ENCODE peak calls at places on chromosomes 12 and 14, in four cellular contexts. One of them, this sample, is unnamed.

GRCh38 chr12:89185181-89185580 is 167.1 kb downstream of the DUSP6 start:
- DNase-seq in neural progenitor cell: no peak
- DNase-seq in PC-3: no peak
- DNase-seq in hepatocyte: no peak
- DNase-seq in this sample: no peak

GRCh38 chr12:51460519-51460918 is 35.9 kb downstream of the SLC4A8 start:
- DNase-seq in neural progenitor cell: no peak
- DNase-seq in hepatocyte: peak
- DNase-seq in PC-3: peak
- DNase-seq in this sample: no peak

GRCh38 chr12:106315523-106315922 is 13.0 kb downstream of the TCP11L2 start:
- DNase-seq in neural progenitor cell: no peak
- DNase-seq in hepatocyte: no peak
- DNase-seq in PC-3: no peak
- DNase-seq in this sample: peak

GRCh38 chr12:89326260-89327040 is 25.9 kb downstream of the DUSP6 start:
- DNase-seq in PC-3: no peak
- DNase-seq in neural progenitor cell: peak
- DNase-seq in hepatocyte: no peak
- DNase-seq in this sample: peak

GRCh38 chr14:91153360-91153759 is 39.5 kb downstream of the DGLUCY start:
- DNase-seq in PC-3: no peak
- DNase-seq in hepatocyte: no peak
- DNase-seq in neural progenitor cell: no peak
- DNase-seq in this sample: no peak

GRCh38 chr14:91284146-91284790 is 39.8 kb upstream of the GPR68 start:
- DNase-seq in neural progenitor cell: no peak
- DNase-seq in hepatocyte: peak
- DNase-seq in PC-3: peak
- DNase-seq in this sample: no peak

GRCh38 chr12:63862187-63863107 is 17.9 kb downstream of the SRGAP1 start:
- DNase-seq in neural progenitor cell: no peak
- DNase-seq in hepatocyte: peak
- DNase-seq in PC-3: peak
- DNase-seq in this sample: peak

GRCh38 chr14:103408491-103409155 is 23.4 kb downstream of the MARK3 start:
- DNase-seq in hepatocyte: peak
- DNase-seq in neural progenitor cell: no peak
- DNase-seq in PC-3: no peak
- DNase-seq in this sample: no peak

GRCh38 chr14:57883061-57883460 is 17.2 kb upstream of the SLC35F4 start:
- DNase-seq in PC-3: no peak
- DNase-seq in hepatocyte: no peak
- DNase-seq in neural progenitor cell: no peak
- DNase-seq in this sample: no peak

GRCh38 chr14:59067135-59067894 is 121.2 kb upstream of the DAAM1 start:
- DNase-seq in hepatocyte: peak
- DNase-seq in neural progenitor cell: no peak
- DNase-seq in PC-3: no peak
- DNase-seq in this sample: no peak

GRCh38 chr12:49824886-49825285 is 3.3 kb downstream of the NCKAP5L start:
- DNase-seq in neural progenitor cell: no peak
- DNase-seq in hepatocyte: no peak
- DNase-seq in PC-3: no peak
- DNase-seq in this sample: no peak
- TF ChIP-seq EZH2phosphoT487 in neural progenitor cell: no peak
- TF ChIP-seq EZH2phosphoT487 in hepatocyte: no peak
- TF ChIP-seq EZH2phosphoT487 in PC-3: no peak
- TF ChIP-seq EZH2phosphoT487 in this sample: no peak

GRCh38 chr14:104734991-104735779 is 11.2 kb downstream of the ADSS1 start:
- DNase-seq in neural progenitor cell: no peak
- DNase-seq in hepatocyte: no peak
- DNase-seq in PC-3: no peak
- DNase-seq in this sample: no peak
- TF ChIP-seq EZH2phosphoT487 in neural progenitor cell: no peak
- TF ChIP-seq EZH2phosphoT487 in hepatocyte: no peak
- TF ChIP-seq EZH2phosphoT487 in PC-3: no peak
- TF ChIP-seq EZH2phosphoT487 in this sample: no peak

GRCh38 chr12:96448287-96448686 is 41.1 kb upstream of the CFAP54 start:
- DNase-seq in hepatocyte: no peak
- DNase-seq in neural progenitor cell: no peak
- DNase-seq in PC-3: peak
- DNase-seq in this sample: no peak
- TF ChIP-seq EZH2phosphoT487 in hepatocyte: no peak
- TF ChIP-seq EZH2phosphoT487 in neural progenitor cell: no peak
- TF ChIP-seq EZH2phosphoT487 in PC-3: no peak
- TF ChIP-seq EZH2phosphoT487 in this sample: no peak

GRCh38 chr12:113048716-113049127 is 7.8 kb upstream of the DTX1 start:
- DNase-seq in PC-3: peak
- DNase-seq in hepatocyte: peak
- DNase-seq in neural progenitor cell: peak
- DNase-seq in this sample: peak

GRCh38 chr12:113052326-113052725 is 4.2 kb upstream of the DTX1 start:
- DNase-seq in hepatocyte: no peak
- DNase-seq in PC-3: no peak
- DNase-seq in neural progenitor cell: no peak
- DNase-seq in this sample: no peak

GRCh38 chr12:113051759-113052158 is 4.8 kb upstream of the DTX1 start:
- DNase-seq in hepatocyte: no peak
- DNase-seq in neural progenitor cell: no peak
- DNase-seq in PC-3: no peak
- DNase-seq in this sample: no peak

GRCh38 chr12:113050808-113051207 is 5.7 kb upstream of the DTX1 start:
- DNase-seq in hepatocyte: no peak
- DNase-seq in PC-3: no peak
- DNase-seq in neural progenitor cell: no peak
- DNase-seq in this sample: no peak

DNA sequence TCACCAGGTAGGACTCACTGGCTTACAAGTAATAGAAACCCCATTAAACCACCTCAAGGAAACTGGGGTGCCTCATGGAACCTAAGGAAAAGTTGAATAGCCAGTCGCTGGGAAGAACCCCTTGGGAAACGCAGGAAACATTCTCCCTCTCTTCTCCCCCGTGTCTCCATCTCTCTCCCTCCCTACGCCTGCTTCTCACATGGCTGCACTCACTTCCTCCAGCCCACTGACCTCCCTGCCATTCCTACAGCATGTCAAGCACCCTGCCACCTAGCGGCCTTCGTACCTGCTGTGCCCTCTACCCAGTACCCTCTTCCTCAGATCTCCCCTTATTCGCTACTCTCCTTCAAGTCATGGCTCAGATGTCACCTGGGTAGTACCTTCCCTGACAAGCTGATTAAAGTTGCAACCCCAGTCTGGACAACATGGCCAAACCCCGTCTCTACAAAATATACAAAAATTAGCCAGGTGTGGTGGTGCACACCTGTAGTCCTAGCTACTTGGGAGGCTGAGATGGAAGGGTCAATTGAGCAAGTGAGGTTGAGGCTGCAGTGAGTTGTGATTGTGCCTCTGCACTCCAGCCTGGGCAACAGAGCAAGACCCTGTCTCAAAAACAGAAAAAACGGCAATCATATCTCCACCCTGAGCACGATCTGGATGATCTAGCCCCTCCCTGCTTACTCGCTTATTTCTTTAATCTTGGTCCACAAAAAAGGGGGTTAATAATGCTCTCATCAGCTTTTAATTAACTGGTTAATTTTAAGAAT is 6.4 kb upstream of the DTX1 start:
- DNase-seq in neural progenitor cell: peak
- DNase-seq in PC-3: peak
- DNase-seq in hepatocyte: no peak
- DNase-seq in this sample: peak
- TF ChIP-seq EZH2phosphoT487 in neural progenitor cell: no peak
- TF ChIP-seq EZH2phosphoT487 in PC-3: no peak
- TF ChIP-seq EZH2phosphoT487 in hepatocyte: no peak
- TF ChIP-seq EZH2phosphoT487 in this sample: no peak

GRCh38 chr14:64765740-64766302 is 61.6 kb downstream of the PLEKHG3 start:
- DNase-seq in neural progenitor cell: no peak
- DNase-seq in PC-3: no peak
- DNase-seq in hepatocyte: no peak
- DNase-seq in this sample: no peak

GRCh38 chr14:64767215-64767964 is 63.2 kb downstream of the PLEKHG3 start:
- DNase-seq in hepatocyte: no peak
- DNase-seq in neural progenitor cell: no peak
- DNase-seq in PC-3: no peak
- DNase-seq in this sample: no peak

GRCh38 chr14:64764641-64765520 is 60.7 kb downstream of the PLEKHG3 start:
- DNase-seq in neural progenitor cell: peak
- DNase-seq in hepatocyte: peak
- DNase-seq in PC-3: peak
- DNase-seq in this sample: peak

GRCh38 chr14:64768401-64769095 is 64.3 kb downstream of the PLEKHG3 start:
- DNase-seq in neural progenitor cell: peak
- DNase-seq in PC-3: no peak
- DNase-seq in hepatocyte: no peak
- DNase-seq in this sample: peak

GRCh38 chr14:64766430-64767151 is 62.4 kb downstream of the PLEKHG3 start:
- DNase-seq in PC-3: peak
- DNase-seq in hepatocyte: no peak
- DNase-seq in neural progenitor cell: peak
- DNase-seq in this sample: peak
- TF ChIP-seq EZH2phosphoT487 in PC-3: no peak
- TF ChIP-seq EZH2phosphoT487 in hepatocyte: no peak
- TF ChIP-seq EZH2phosphoT487 in neural progenitor cell: no peak
- TF ChIP-seq EZH2phosphoT487 in this sample: no peak

DNA sequence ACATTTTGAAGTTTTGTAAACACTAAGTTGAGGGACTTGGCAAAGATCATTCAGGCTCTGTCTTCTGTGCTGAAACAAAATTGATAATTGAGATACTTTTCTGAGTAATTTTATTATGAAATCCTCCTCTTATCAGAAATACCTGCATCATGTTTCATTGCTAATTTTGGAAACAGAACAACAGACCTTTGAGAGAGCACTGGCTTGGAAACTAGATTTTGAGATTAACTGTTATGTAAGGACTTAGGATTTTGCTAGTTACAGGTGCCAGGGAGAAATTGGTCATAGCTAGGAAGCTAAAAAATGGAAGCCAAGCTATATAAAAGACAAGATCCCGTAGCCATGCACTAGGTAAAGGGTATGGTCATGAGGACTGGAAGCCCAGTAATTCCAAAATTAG is 201.8 kb upstream of the DCN start:
- DNase-seq in PC-3: no peak
- DNase-seq in neural progenitor cell: no peak
- DNase-seq in hepatocyte: no peak
- DNase-seq in this sample: no peak
- TF ChIP-seq EZH2phosphoT487 in PC-3: no peak
- TF ChIP-seq EZH2phosphoT487 in neural progenitor cell: no peak
- TF ChIP-seq EZH2phosphoT487 in hepatocyte: no peak
- TF ChIP-seq EZH2phosphoT487 in this sample: no peak

DNA sequence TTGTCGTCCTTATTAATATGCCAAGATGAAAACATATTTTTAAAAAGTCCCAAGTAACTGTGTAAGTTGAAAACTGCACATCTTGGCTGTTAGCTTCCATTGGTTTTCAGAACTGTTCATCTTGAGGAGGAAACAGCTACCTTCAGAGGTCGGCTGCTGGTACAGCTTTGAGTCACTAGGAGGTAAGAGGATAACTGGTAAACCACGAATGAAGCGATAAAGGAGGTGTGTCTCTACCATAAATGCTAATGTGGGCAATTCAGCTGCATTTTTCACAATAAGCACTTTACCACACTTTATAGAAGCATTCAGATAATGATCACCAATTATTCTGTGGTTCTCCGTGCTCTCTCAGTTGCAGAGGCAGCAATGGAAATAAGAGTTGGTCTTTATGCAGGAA is 137.5 kb upstream of the KRAS start:
- DNase-seq in hepatocyte: no peak
- DNase-seq in PC-3: peak
- DNase-seq in neural progenitor cell: no peak
- DNase-seq in this sample: no peak
- TF ChIP-seq EZH2phosphoT487 in hepatocyte: no peak
- TF ChIP-seq EZH2phosphoT487 in PC-3: no peak
- TF ChIP-seq EZH2phosphoT487 in neural progenitor cell: no peak
- TF ChIP-seq EZH2phosphoT487 in this sample: no peak

DNA sequence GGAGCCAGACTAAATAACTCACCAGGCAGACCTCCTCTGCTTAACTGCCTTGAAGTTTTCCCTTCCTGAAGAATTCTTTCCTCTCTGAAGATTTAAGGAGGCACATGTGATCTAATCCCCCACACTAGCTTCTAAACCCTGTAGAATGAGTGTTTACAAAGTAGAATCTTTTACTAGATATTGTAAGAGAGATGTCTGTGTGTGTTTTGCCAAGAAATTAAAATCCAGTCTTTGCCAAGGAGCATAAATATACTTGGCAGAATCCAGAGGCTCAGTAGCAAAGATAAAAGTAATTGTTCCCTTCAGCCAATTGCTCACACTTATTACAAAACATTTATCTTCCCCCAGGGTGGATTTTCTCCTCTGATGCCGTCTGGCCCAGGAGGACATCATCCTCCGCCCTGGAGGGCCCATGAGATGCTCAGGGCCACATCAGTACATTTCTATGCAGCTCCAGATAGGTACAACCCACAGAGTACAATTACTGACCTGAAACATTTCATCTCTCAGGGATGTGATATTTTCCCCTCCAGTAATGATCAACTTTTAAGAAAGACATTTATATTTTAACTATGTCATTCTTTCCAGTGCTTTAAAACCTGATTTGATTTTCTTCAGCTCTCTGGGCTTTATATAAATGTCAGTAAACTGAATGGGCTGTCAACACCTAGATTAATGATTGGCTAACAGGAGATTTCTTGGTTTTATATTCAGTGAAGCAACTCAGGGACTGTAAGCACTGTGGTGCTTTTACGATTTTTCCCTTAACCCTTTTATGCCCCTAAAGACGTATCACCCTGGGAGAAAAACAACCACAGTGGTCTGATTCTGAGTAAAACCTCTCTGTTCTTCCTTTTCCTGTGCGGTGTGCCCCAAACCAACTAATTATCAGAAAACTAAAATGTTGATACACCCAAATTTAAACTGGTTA is 37.7 kb downstream of the PTGER2 start:
- DNase-seq in neural progenitor cell: no peak
- DNase-seq in PC-3: peak
- DNase-seq in hepatocyte: peak
- DNase-seq in this sample: no peak
- TF ChIP-seq EZH2phosphoT487 in neural progenitor cell: no peak
- TF ChIP-seq EZH2phosphoT487 in PC-3: no peak
- TF ChIP-seq EZH2phosphoT487 in hepatocyte: peak
- TF ChIP-seq EZH2phosphoT487 in this sample: no peak